ENCODE peak calls at places on chromosomes 11 and 22, in ten cellular contexts. U is B cell; S is stimulated activated CD4-positive, alpha-beta T cell treated with anti-CD3 and anti-CD28 coated beads, Interleukin-15, amount 100 ng/mL, for 24 hours; L is pulmonary artery endothelial cell; J is germinal center; M is body of pancreas; N is activated naive CD8-positive, alpha-beta T cell treated with anti-CD3 and anti-CD28 coated beads, Interleukin-2, amount 50 U/mL, for 24 hours; R is EH; H is hippocampal formation; Z is fibroblast of the aortic adventitia. D is an unnamed sample.

GRCh38 chr11:133619973-133620372 is 87.7 kb upstream of the OPCML start:
- DNase-seq in U (no peak), S (no peak), L (no peak), J (no peak), M (no peak), N (no peak), R (no peak), H (no peak), Z (no peak), D (peak; percentile 18)

GRCh38 chr22:47495102-47495501 is 732.7 kb downstream of the TBC1D22A start:
- DNase-seq in U (no peak), S (no peak), L (no peak), J (peak; percentile 10), M (no peak), N (no peak), R (no peak), H (no peak), Z (no peak), D (peak; percentile 64)

GRCh38 chr11:87573708-87574107 is 536.0 kb downstream of the TMEM135 start:
- DNase-seq in U (no peak), S (no peak), L (no peak), J (no peak), M (no peak), N (no peak), R (no peak), H (no peak), Z (no peak), D (no peak)

GRCh38 chr11:115286614-115287013 is 217.6 kb downstream of the CADM1 start:
- DNase-seq in U (no peak), S (no peak), L (no peak), J (no peak), M (no peak), N (no peak), R (no peak), H (no peak), Z (no peak), D (no peak)

GRCh38 chr22:45608763-45609180 is 62.9 kb upstream of the ATXN10 start:
- DNase-seq in U (no peak), S (no peak), L (no peak), J (no peak), M (no peak), N (peak; percentile 17), R (peak; percentile 93), H (no peak), Z (peak; percentile 53), D (no peak)

GRCh38 chr11:396948-397548 is 3.0 kb downstream of the PKP3 start:
- DNase-seq in U (peak; percentile 93), S (no peak), L (no peak), J (peak; percentile 68), M (peak; percentile 42), N (peak; percentile 59), R (peak; percentile 82), H (no peak), Z (peak; percentile 60), D (peak; percentile 75)

GRCh38 chr11:116732740-116733385 is 39.9 kb downstream of the BUD13 start:
- DNase-seq in U (peak; percentile 81), S (peak; percentile 77), L (peak; percentile 10), J (peak; percentile 82), M (peak; percentile 64), N (peak; percentile 64), R (peak; percentile 71), H (no peak), Z (peak; percentile 70), D (peak; percentile 75)

GRCh38 chr11:31779268-31779879 is 31.7 kb downstream of the PAX6 start:
- DNase-seq in U (no peak), S (no peak), L (no peak), J (no peak), M (no peak), N (no peak), R (peak; percentile 79), H (no peak), Z (peak; percentile 73), D (no peak)

GRCh38 chr11:34425360-34425759 is 13.4 kb upstream of the CAT start:
- DNase-seq in U (no peak), S (no peak), L (no peak), J (no peak), M (no peak), N (no peak), R (no peak), H (no peak), Z (no peak), D (no peak)

GRCh38 chr11:38315151-38315550 is 1717.1 kb upstream of the RAG2 start:
- DNase-seq in U (no peak), S (no peak), L (no peak), J (no peak), M (no peak), N (no peak), R (no peak), H (no peak), Z (no peak), D (no peak)

GRCh38 chr22:20803696-20804324 is 29.9 kb downstream of the SERPIND1 start:
- DNase-seq in U (no peak), S (peak; percentile 48), L (no peak), J (no peak), M (peak; percentile 13), N (peak; percentile 33), R (peak; percentile 53), H (no peak), Z (peak; percentile 31), D (peak; percentile 27)

GRCh38 chr11:45722144-45722543 is 56.7 kb upstream of the CHST1 start:
- DNase-seq in U (no peak), S (no peak), L (no peak), J (no peak), M (no peak), N (no peak), R (no peak), H (no peak), Z (no peak), D (no peak)

GRCh38 chr22:44542561-44543222 is 44.7 kb upstream of the RTL6 start:
- DNase-seq in U (no peak), S (no peak), L (no peak), J (no peak), M (no peak), N (no peak), R (no peak), H (no peak), Z (no peak), D (no peak)

GRCh38 chr11:30254307-30255298 is 23.8 kb downstream of the FSHB start:
- DNase-seq in U (no peak), S (no peak), L (no peak), J (no peak), M (no peak), N (no peak), R (peak; percentile 0), H (no peak), Z (no peak), D (no peak)

GRCh38 chr22:48660795-48661740 is 1166.6 kb downstream of the BRD1 start:
- DNase-seq in U (no peak), S (no peak), L (no peak), J (no peak), M (no peak), N (no peak), R (no peak), H (no peak), Z (no peak), D (no peak)

GRCh38 chr22:44571566-44572413 is 73.8 kb upstream of the RTL6 start:
- DNase-seq in U (no peak), S (no peak), L (no peak), J (no peak), M (no peak), N (no peak), R (no peak), H (no peak), Z (no peak), D (no peak)

GRCh38 chr22:18954333-18954732 is 18.2 kb upstream of the PRODH start:
- DNase-seq in U (peak; percentile 87), S (peak; percentile 72), L (no peak), J (peak; percentile 74), M (peak; percentile 76), N (peak; percentile 72), R (peak; percentile 57), H (no peak), Z (peak; percentile 36), D (peak; percentile 64)

GRCh38 chr11:114099392-114100178 is 40.1 kb downstream of the ZBTB16 start:
- DNase-seq in U (no peak), S (no peak), L (no peak), J (no peak), M (peak; percentile 72), N (no peak), R (no peak), H (no peak), Z (no peak), D (no peak)

GRCh38 chr11:69352715-69353325 is 58.9 kb downstream of the MYEOV start:
- DNase-seq in U (no peak), S (peak; percentile 66), L (peak; percentile 95), J (no peak), M (peak; percentile 22), N (peak; percentile 47), R (peak; percentile 95), H (no peak), Z (peak; percentile 84), D (no peak)

GRCh38 chr11:16722945-16723344 is 15.5 kb upstream of the C11orf58 start:
- DNase-seq in U (no peak), S (no peak), L (no peak), J (no peak), M (no peak), N (no peak), R (no peak), H (no peak), Z (no peak), D (no peak)

GRCh38 chr11:26947904-26948639 is 45.8 kb upstream of the FIBIN start:
- DNase-seq in U (no peak), S (no peak), L (no peak), J (no peak), M (no peak), N (no peak), R (peak; percentile 81), H (no peak), Z (peak; percentile 64), D (no peak)

GRCh38 chr22:39081557-39081956 is 4.5 kb downstream of the APOBEC3G start:
- DNase-seq in U (no peak), S (no peak), L (no peak), J (no peak), M (no peak), N (no peak), R (no peak), H (no peak), Z (no peak), D (no peak)

GRCh38 chr11:26025680-26026079 is 306.2 kb upstream of the ANO3 start:
- DNase-seq in U (no peak), S (no peak), L (no peak), J (no peak), M (no peak), N (no peak), R (no peak), H (no peak), Z (peak; percentile 51), D (no peak)

GRCh38 chr22:46801331-46801811 is 38.9 kb downstream of the TBC1D22A start:
- DNase-seq in U (no peak), S (no peak), L (no peak), J (no peak), M (no peak), N (no peak), R (no peak), H (no peak), Z (no peak), D (no peak)

GRCh38 chr11:38824573-38824972 is 2226.5 kb upstream of the RAG2 start:
- DNase-seq in U (no peak), S (no peak), L (no peak), J (no peak), M (no peak), N (no peak), R (no peak), H (no peak), Z (no peak), D (peak; percentile 30)

GRCh38 chr11:22189660-22190059 is 3.2 kb upstream of the ANO5 start:
- DNase-seq in U (no peak), S (no peak), L (no peak), J (no peak), M (no peak), N (no peak), R (no peak), H (no peak), Z (no peak), D (no peak)

GRCh38 chr11:62018978-62019664 is 51.7 kb upstream of the FTH1 start:
- DNase-seq in U (no peak), S (no peak), L (no peak), J (no peak), M (no peak), N (no peak), R (no peak), H (no peak), Z (no peak), D (no peak)

GRCh38 chr22:41535244-41535643 is 9.0 kb downstream of the POLR3H start:
- DNase-seq in U (no peak), S (no peak), L (no peak), J (no peak), M (no peak), N (no peak), R (peak; percentile 32), H (no peak), Z (no peak), D (peak; percentile 47)